ENCODE peak calls at places on chromosomes 13 and 19, in six cellular contexts. One of them, this sample, is unnamed.
A peak's percentile ranks its signal among the peaks of the same experiment; 100 is the strongest.

GRCh38 chr13:113466321-113466836 is 13.1 kb upstream of the ADPRHL1 start:
- DNase-seq in foreskin fibroblast: no peak
- DNase-seq in cardiac muscle cell: no peak
- DNase-seq in colonic mucosa: no peak
- DNase-seq in PC-3: no peak
- DNase-seq in glutamatergic neuron: no peak
- DNase-seq in this sample: no peak

GRCh38 chr13:34591801-34592454 is 350.1 kb upstream of the NBEA start:
- DNase-seq in foreskin fibroblast: no peak
- DNase-seq in cardiac muscle cell: no peak
- DNase-seq in colonic mucosa: peak; percentile 25
- DNase-seq in PC-3: no peak
- DNase-seq in glutamatergic neuron: no peak
- DNase-seq in this sample: no peak

GRCh38 chr13:27131202-27131623 is 40.4 kb downstream of the USP12 start:
- DNase-seq in foreskin fibroblast: peak; percentile 24
- DNase-seq in cardiac muscle cell: peak; percentile 47
- DNase-seq in colonic mucosa: peak; percentile 39
- DNase-seq in PC-3: peak; percentile 87
- DNase-seq in glutamatergic neuron: no peak
- DNase-seq in this sample: no peak

GRCh38 chr13:100040196-100040595 is 48.7 kb upstream of the PCCA start:
- DNase-seq in foreskin fibroblast: no peak
- DNase-seq in cardiac muscle cell: no peak
- DNase-seq in colonic mucosa: no peak
- DNase-seq in PC-3: no peak
- DNase-seq in glutamatergic neuron: no peak
- DNase-seq in this sample: no peak

GRCh38 chr19:58181902-58182576 is 822 bp upstream of the ZNF274 start:
- DNase-seq in foreskin fibroblast: peak; percentile 21
- DNase-seq in cardiac muscle cell: peak; percentile 55
- DNase-seq in colonic mucosa: peak; percentile 43
- DNase-seq in PC-3: peak; percentile 60
- DNase-seq in glutamatergic neuron: peak; percentile 36
- DNase-seq in this sample: no peak

GRCh38 chr19:52039169-52039568 is 9.5 kb downstream of the ZNF432 start:
- DNase-seq in foreskin fibroblast: no peak
- DNase-seq in cardiac muscle cell: no peak
- DNase-seq in colonic mucosa: no peak
- DNase-seq in PC-3: no peak
- DNase-seq in glutamatergic neuron: no peak
- DNase-seq in this sample: no peak

GRCh38 chr13:20118268-20119140 is 42.3 kb downstream of the GJA3 start:
- DNase-seq in foreskin fibroblast: peak; percentile 53
- DNase-seq in cardiac muscle cell: peak; percentile 68
- DNase-seq in colonic mucosa: peak; percentile 78
- DNase-seq in PC-3: peak; percentile 26
- DNase-seq in glutamatergic neuron: peak; percentile 43
- DNase-seq in this sample: peak; percentile 83

GRCh38 chr19:16198363-16198636 is 589 bp downstream of the AP1M1 start:
- DNase-seq in foreskin fibroblast: no peak
- DNase-seq in cardiac muscle cell: no peak
- DNase-seq in colonic mucosa: peak; percentile 34
- DNase-seq in PC-3: no peak
- DNase-seq in glutamatergic neuron: peak; percentile 27
- DNase-seq in this sample: peak; percentile 77

GRCh38 chr13:24263652-24264051 is 45.7 kb upstream of the C1QTNF9 start:
- DNase-seq in foreskin fibroblast: peak; percentile 51
- DNase-seq in cardiac muscle cell: peak; percentile 71
- DNase-seq in colonic mucosa: no peak
- DNase-seq in PC-3: no peak
- DNase-seq in glutamatergic neuron: no peak
- DNase-seq in this sample: no peak

GRCh38 chr19:19461671-19462622 is 53.4 kb downstream of the TSSK6 start:
- DNase-seq in foreskin fibroblast: peak; percentile 82
- DNase-seq in cardiac muscle cell: peak; percentile 65
- DNase-seq in colonic mucosa: peak; percentile 69
- DNase-seq in PC-3: no peak
- DNase-seq in glutamatergic neuron: peak; percentile 72
- DNase-seq in this sample: peak; percentile 69

GRCh38 chr19:14715841-14716240 is 26.0 kb downstream of the ZNF333 start:
- DNase-seq in foreskin fibroblast: no peak
- DNase-seq in cardiac muscle cell: no peak
- DNase-seq in colonic mucosa: no peak
- DNase-seq in PC-3: no peak
- DNase-seq in glutamatergic neuron: no peak
- DNase-seq in this sample: no peak

GRCh38 chr13:39016789-39017188 is 21.1 kb downstream of the PROSER1 start:
- DNase-seq in foreskin fibroblast: peak; percentile 56
- DNase-seq in cardiac muscle cell: peak; percentile 51
- DNase-seq in colonic mucosa: no peak
- DNase-seq in PC-3: peak; percentile 43
- DNase-seq in glutamatergic neuron: peak; percentile 30
- DNase-seq in this sample: no peak

DNA sequence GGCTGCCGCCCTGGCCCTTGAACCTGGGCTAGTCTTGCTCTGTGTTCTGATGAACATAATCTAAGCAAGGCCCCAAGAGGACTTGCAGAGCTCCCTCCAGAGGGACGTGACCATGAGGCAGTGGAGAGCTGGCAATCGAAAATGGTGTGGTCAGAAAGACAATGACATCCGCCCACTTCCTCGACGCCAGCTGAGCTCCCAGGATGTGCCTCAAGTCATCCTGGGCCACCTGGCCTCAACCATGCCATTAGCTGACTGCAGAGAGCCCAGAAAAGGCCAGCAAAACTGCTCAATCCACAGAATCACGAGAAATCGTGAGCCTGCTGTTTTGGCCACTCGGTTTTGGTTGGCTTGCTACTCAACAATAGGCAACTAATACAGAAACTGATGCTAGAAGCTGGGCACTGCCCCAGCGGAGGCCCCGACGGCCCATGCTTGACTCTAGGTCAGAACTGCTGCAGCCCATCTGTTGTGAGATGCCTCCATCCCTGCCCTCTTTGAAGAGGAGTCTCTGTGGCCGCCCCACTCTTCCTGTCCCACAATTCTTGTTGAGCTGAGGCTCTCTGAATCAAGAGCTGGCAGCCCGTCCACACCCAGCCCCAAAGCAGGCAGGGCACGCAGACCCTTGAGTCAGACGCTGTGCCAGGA is 53.3 kb downstream of the STK24 start:
- DNase-seq in foreskin fibroblast: no peak
- DNase-seq in cardiac muscle cell: no peak
- DNase-seq in colonic mucosa: no peak
- DNase-seq in PC-3: no peak
- DNase-seq in glutamatergic neuron: no peak
- DNase-seq in this sample: no peak
- TF ChIP-seq CTCF in foreskin fibroblast: no peak
- TF ChIP-seq CTCF in cardiac muscle cell: no peak
- TF ChIP-seq CTCF in colonic mucosa: no peak
- TF ChIP-seq CTCF in PC-3: no peak
- TF ChIP-seq CTCF in glutamatergic neuron: no peak
- TF ChIP-seq CTCF in this sample: no peak

DNA sequence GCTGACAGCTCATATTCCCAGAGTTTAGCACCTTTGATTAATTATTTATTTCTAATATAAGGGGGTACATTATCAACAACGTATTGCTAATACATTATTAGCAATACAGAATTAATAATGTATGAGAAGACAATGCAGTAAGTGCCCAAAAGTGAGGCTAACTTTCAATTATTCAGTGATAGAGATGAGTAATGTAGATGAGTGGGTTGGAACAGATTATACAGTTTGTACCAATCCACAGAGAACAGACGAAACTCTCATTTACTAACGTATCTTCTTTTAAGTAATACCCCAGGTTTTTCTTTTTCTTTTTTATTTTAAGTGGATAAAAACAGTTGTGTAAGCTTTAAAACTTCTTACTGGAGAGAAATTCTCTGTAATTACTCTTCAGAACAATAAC is 36.7 kb upstream of the RBM26 start:
- DNase-seq in foreskin fibroblast: no peak
- DNase-seq in cardiac muscle cell: no peak
- DNase-seq in colonic mucosa: no peak
- DNase-seq in PC-3: no peak
- DNase-seq in glutamatergic neuron: no peak
- DNase-seq in this sample: no peak
- TF ChIP-seq CTCF in foreskin fibroblast: no peak
- TF ChIP-seq CTCF in cardiac muscle cell: no peak
- TF ChIP-seq CTCF in colonic mucosa: no peak
- TF ChIP-seq CTCF in PC-3: no peak
- TF ChIP-seq CTCF in glutamatergic neuron: no peak
- TF ChIP-seq CTCF in this sample: no peak

GRCh38 chr19:43934055-43934984 is 762 bp downstream of the ZNF45 start:
- DNase-seq in foreskin fibroblast: peak; percentile 22
- DNase-seq in cardiac muscle cell: peak; percentile 6
- DNase-seq in colonic mucosa: no peak
- DNase-seq in PC-3: peak; percentile 51
- DNase-seq in glutamatergic neuron: no peak
- DNase-seq in this sample: no peak
- TF ChIP-seq CTCF in foreskin fibroblast: no peak
- TF ChIP-seq CTCF in cardiac muscle cell: peak; percentile 20
- TF ChIP-seq CTCF in colonic mucosa: no peak
- TF ChIP-seq CTCF in PC-3: no peak
- TF ChIP-seq CTCF in glutamatergic neuron: no peak
- TF ChIP-seq CTCF in this sample: no peak

GRCh38 chr19:4343056-4343844 is at the start of gene MPND:
- DNase-seq in foreskin fibroblast: peak; percentile 93
- DNase-seq in cardiac muscle cell: peak; percentile 86
- DNase-seq in colonic mucosa: peak; percentile 97
- DNase-seq in PC-3: peak; percentile 82
- DNase-seq in glutamatergic neuron: peak; percentile 95
- DNase-seq in this sample: peak; percentile 95
- TF ChIP-seq CTCF in foreskin fibroblast: peak; percentile 19
- TF ChIP-seq CTCF in cardiac muscle cell: peak; percentile 35
- TF ChIP-seq CTCF in colonic mucosa: no peak
- TF ChIP-seq CTCF in PC-3: no peak
- TF ChIP-seq CTCF in glutamatergic neuron: no peak
- TF ChIP-seq CTCF in this sample: no peak